ENCODE peak calls at places on chromosomes 6 and 20, in five cellular contexts. Y is psoas muscle, K is upper lobe of right lung, A is adipocyte, L is colonic mucosa. M is an unnamed sample. For H3K27me3, the result is how much of the 10 kb centered on the place peaks cover.

GRCh38 chr6:1079525-1079924 is 232.4 kb upstream of the FOXQ1 start:
- DNase-seq in Y (no peak), A (no peak), K (no peak), L (no peak), M (no peak)

GRCh38 chr20:51659491-51660050 is 108.6 kb downstream of the ATP9A start:
- DNase-seq in L (no peak), A (no peak), K (no peak), Y (no peak), M (no peak)

GRCh38 chr6:159988983-159989454 is 20.1 kb downstream of the IGF2R start:
- DNase-seq in K (no peak), L (no peak), A (no peak), Y (no peak), M (no peak)

GRCh38 chr6:13432526-13433218 is 54.7 kb downstream of the GFOD1 start:
- DNase-seq in K (no peak), L (no peak), A (no peak), Y (no peak), M (no peak)

GRCh38 chr6:144361027-144361426 is 75.9 kb downstream of the UTRN start:
- DNase-seq in Y (no peak), K (no peak), A (no peak), L (no peak), M (no peak)

GRCh38 chr20:57048027-57048869 is 218.2 kb downstream of the BMP7 start:
- DNase-seq in L (peak), K (peak), A (peak), Y (no peak), M (no peak)

GRCh38 chr6:117605169-117605826 is 3.0 kb upstream of the GOPC start:
- DNase-seq in L (peak), Y (no peak), K (no peak), A (peak), M (no peak)

GRCh38 chr6:31965700-31966099 is 6.2 kb downstream of the DXO start:
- DNase-seq in A (no peak), Y (no peak), K (no peak), L (no peak), M (no peak)

GRCh38 chr6:13272131-13273046 is 55.9 kb downstream of the TBC1D7 start:
- DNase-seq in K (peak), A (no peak), Y (peak), L (peak), M (no peak)

GRCh38 chr6:33904050-33904827 is 100.4 kb upstream of the MLN start:
- DNase-seq in K (peak), L (peak), Y (no peak), A (no peak), M (no peak)

DNA sequence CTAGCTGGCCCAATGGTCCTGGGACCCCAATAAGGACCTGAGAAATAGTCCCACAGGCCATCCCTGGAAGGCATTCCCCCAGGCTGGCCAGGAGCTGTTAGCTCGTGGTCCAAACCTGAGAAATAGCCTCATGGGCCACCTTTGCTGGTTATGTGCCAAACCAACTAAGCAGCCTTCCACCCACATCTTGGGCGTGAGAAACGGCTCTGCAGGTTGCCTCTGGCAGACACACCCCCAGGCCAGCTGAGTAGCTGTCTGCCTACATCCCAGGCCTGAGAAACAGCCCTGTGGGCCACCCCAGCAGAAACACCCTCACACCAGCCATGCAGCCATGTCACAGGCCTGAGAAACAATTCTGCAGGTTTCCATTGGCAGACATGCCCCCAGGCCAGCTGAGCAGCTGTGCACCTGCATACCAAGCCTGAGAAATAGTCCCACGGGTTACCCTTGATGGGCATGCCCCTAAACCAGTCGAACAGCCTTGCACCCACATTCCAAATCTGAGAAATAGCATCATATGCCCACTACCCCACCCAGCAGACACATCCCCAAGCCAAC is 567.8 kb upstream of the ID4 start:
- DNase-seq in A (no peak), L (no peak), Y (no peak), K (no peak), M (no peak)
- H3K4me3 ChIP-seq in A (no peak), L (no peak), Y (no peak), K (no peak), M (no peak)

GRCh38 chr20:59354460-59354859 is 54.0 kb downstream of the EDN3 start:
- DNase-seq in A (no peak), K (no peak), L (no peak), Y (no peak), M (no peak)

GRCh38 chr20:59355242-59355641 is 54.8 kb downstream of the EDN3 start:
- DNase-seq in L (no peak), A (no peak), K (no peak), Y (no peak), M (no peak)

GRCh38 chr20:59360934-59361333 is 60.5 kb downstream of the EDN3 start:
- DNase-seq in K (no peak), Y (no peak), A (no peak), L (no peak), M (no peak)

GRCh38 chr20:59359908-59360307 is 59.5 kb downstream of the EDN3 start:
- DNase-seq in K (no peak), Y (no peak), L (no peak), A (no peak), M (no peak)

GRCh38 chr20:59356662-59357061 is 56.3 kb downstream of the EDN3 start:
- DNase-seq in L (no peak), K (no peak), Y (no peak), A (no peak), M (no peak)
- H3K27me3 ChIP-seq in L (under half), K (under half), Y (under half), A (under half), M (under half)

GRCh38 chr20:35014537-35014936 is 58.9 kb downstream of the MYH7B start:
- DNase-seq in Y (no peak), K (no peak), A (peak), L (no peak), M (no peak)
- H3K4me3 ChIP-seq in Y (no peak), K (no peak), A (no peak), L (no peak), M (no peak)

GRCh38 chr6:168371635-168371988 is 52.0 kb upstream of the DACT2 start:
- DNase-seq in L (no peak), Y (peak), A (no peak), K (no peak), M (no peak)
- H3K27me3 ChIP-seq in L (under half), Y (under half), A (under half), K (under half), M (under half)

GRCh38 chr20:5781798-5782750 is 31.9 kb downstream of the SHLD1 start:
- DNase-seq in K (no peak), Y (no peak), A (no peak), L (peak), M (no peak)
- H3K4me3 ChIP-seq in K (no peak), Y (no peak), A (no peak), L (no peak), M (no peak)

GRCh38 chr6:149922642-149923326 is at the start of gene RAET1G:
- DNase-seq in A (peak), K (peak), Y (peak), L (peak), M (peak)
- H3K27me3 ChIP-seq in A (under half), K (under half), Y (under half), L (under half), M (under half)

GRCh38 chr20:37668166-37668565 is 25.7 kb upstream of the CTNNBL1 start:
- DNase-seq in A (no peak), L (no peak), K (no peak), Y (no peak), M (no peak)

GRCh38 chr20:37670426-37670825 is 23.4 kb upstream of the CTNNBL1 start:
- DNase-seq in K (no peak), L (no peak), Y (peak), A (peak), M (no peak)

GRCh38 chr20:37672143-37672542 is 21.7 kb upstream of the CTNNBL1 start:
- DNase-seq in L (no peak), Y (no peak), K (no peak), A (no peak), M (no peak)

GRCh38 chr20:37669062-37669772 is 24.6 kb upstream of the CTNNBL1 start:
- DNase-seq in L (no peak), A (no peak), Y (no peak), K (no peak), M (no peak)

DNA sequence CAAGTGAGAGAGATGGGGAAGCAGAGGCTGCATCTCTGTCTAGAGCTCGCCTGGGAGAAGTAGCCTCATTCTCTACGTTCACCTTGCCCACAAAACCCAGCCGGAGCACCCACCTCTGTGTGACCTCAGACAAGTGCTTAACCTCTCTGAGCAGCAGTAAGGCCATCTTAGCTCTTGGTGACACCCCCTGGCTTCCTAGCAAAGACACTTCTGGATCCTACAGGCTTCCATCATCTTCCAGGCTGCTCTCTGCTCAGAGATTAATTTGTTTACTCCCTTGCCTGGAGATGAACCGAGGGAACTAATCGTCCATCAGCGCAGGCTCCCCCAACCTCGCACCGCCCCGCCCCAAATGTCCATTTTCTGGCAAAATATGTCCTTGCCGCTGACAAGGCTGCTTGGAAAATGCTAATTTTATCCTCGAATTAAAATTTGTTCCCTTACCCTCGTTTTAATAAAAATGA is 24.0 kb upstream of the CTNNBL1 start:
- DNase-seq in Y (no peak), A (no peak), K (no peak), L (no peak), M (no peak)
- H3K4me3 ChIP-seq in Y (peak), A (peak), K (peak), L (no peak), M (peak)

GRCh38 chr6:10837692-10837996 is 695 bp downstream of the MAK start:
- DNase-seq in Y (no peak), L (peak), A (peak), K (no peak), M (no peak)
- H3K27me3 ChIP-seq in Y (half or more), L (under half), A (under half), K (under half), M (under half)

GRCh38 chr20:12928755-12929401 is 79.9 kb upstream of the SPTLC3 start:
- DNase-seq in K (no peak), Y (no peak), L (no peak), A (peak), M (no peak)
- H3K4me3 ChIP-seq in K (no peak), Y (no peak), L (no peak), A (no peak), M (no peak)

M was measured in esophagus squamous epithelium.